ENCODE peak calls at places on chromosomes 16 and 17, in seven cellular contexts. O is kidney; Z is GM23338; E is CD8-positive, alpha-beta T cell; G is tibial artery; U is aorta; S is H7. P is an unnamed sample.

GRCh38 chr17:43599046-43599395 is 52.9 kb upstream of the ETV4 start:
- DNase-seq in O (no peak), Z (no peak), E (no peak), G (no peak), U (no peak), S (no peak), P (no peak)

GRCh38 chr16:87390641-87391323 is 1.4 kb upstream of the MAP1LC3B start:
- DNase-seq in O (no peak), Z (no peak), E (no peak), G (no peak), U (no peak), S (no peak), P (no peak)

GRCh38 chr17:28720247-28720996 is 637 bp downstream of the RPL23A start:
- DNase-seq in O (no peak), Z (no peak), E (peak; percentile 19), G (no peak), U (no peak), S (no peak), P (no peak)

GRCh38 chr16:89706446-89707260 is 5.1 kb upstream of the SPATA2L start:
- DNase-seq in O (peak; percentile 74), Z (no peak), E (no peak), G (no peak), U (peak; percentile 41), S (peak; percentile 56), P (no peak)

GRCh38 chr17:40298726-40299125 is 10.3 kb upstream of the RARA start:
- DNase-seq in O (no peak), Z (no peak), E (no peak), G (no peak), U (no peak), S (no peak), P (no peak)

GRCh38 chr17:55635253-55635766 is 87.4 kb downstream of the TMEM100 start:
- DNase-seq in O (no peak), Z (no peak), E (no peak), G (no peak), U (no peak), S (no peak), P (no peak)

GRCh38 chr16:47475786-47476185 is 14.7 kb downstream of the PHKB start:
- DNase-seq in O (no peak), Z (no peak), E (no peak), G (no peak), U (no peak), S (no peak), P (no peak)

GRCh38 chr16:8583199-8583598 is 7.1 kb downstream of the TMEM114 start:
- DNase-seq in O (no peak), Z (no peak), E (no peak), G (no peak), U (no peak), S (no peak), P (no peak)

GRCh38 chr16:46866286-46866685 is 17.9 kb upstream of the GPT2 start:
- DNase-seq in O (no peak), Z (no peak), E (no peak), G (no peak), U (no peak), S (no peak), P (no peak)

GRCh38 chr17:4017377-4017776 is 53.1 kb upstream of the ATP2A3 start:
- DNase-seq in O (no peak), Z (peak; percentile 50), E (no peak), G (no peak), U (no peak), S (no peak), P (no peak)

GRCh38 chr16:88617268-88618031 is 20.9 kb upstream of the IL17C start:
- DNase-seq in O (no peak), Z (no peak), E (no peak), G (no peak), U (no peak), S (no peak), P (no peak)

GRCh38 chr17:72305964-72306551 is 185.2 kb downstream of the SOX9 start:
- DNase-seq in O (no peak), Z (no peak), E (no peak), G (peak; percentile 57), U (no peak), S (peak; percentile 35), P (no peak)

GRCh38 chr16:85708338-85708737 is 19.6 kb upstream of the GINS2 start:
- DNase-seq in O (no peak), Z (no peak), E (no peak), G (no peak), U (no peak), S (no peak), P (no peak)

GRCh38 chr17:76027159-76027839 is at the start of gene EVPL:
- DNase-seq in O (peak; percentile 94), Z (peak; percentile 25), E (no peak), G (no peak), U (no peak), S (peak; percentile 49), P (peak; percentile 71)

GRCh38 chr17:74116087-74116717 is 87.3 kb upstream of the RPL38 start:
- DNase-seq in O (peak; percentile 32), Z (no peak), E (no peak), G (no peak), U (no peak), S (peak; percentile 79), P (no peak)

GRCh38 chr16:53356478-53357207 is 77.6 kb upstream of the RBL2 start:
- DNase-seq in O (no peak), Z (peak; percentile 38), E (no peak), G (no peak), U (no peak), S (peak; percentile 55), P (no peak)

GRCh38 chr17:73415782-73416181 is 104.0 kb upstream of the CDC42EP4 start:
- DNase-seq in O (peak; percentile 61), Z (no peak), E (no peak), G (no peak), U (no peak), S (no peak), P (no peak)

GRCh38 chr16:10978846-10979446 is 34.6 kb downstream of the CLEC16A start:
- DNase-seq in O (no peak), Z (no peak), E (no peak), G (no peak), U (no peak), S (no peak), P (no peak)

GRCh38 chr17:31585280-31585630 is 193.8 kb downstream of the RAB11FIP4 start:
- DNase-seq in O (no peak), Z (no peak), E (no peak), G (no peak), U (no peak), S (no peak), P (no peak)
- H3K36me3 ChIP-seq in O (no peaks in the 10 kb centered on the region), Z (no peaks in the 10 kb centered on the region), E (no peaks in the 10 kb centered on the region), G (no peaks in the 10 kb centered on the region), U (no peaks in the 10 kb centered on the region), S (no peaks in the 10 kb centered on the region), P (no peaks in the 10 kb centered on the region)

GRCh38 chr16:14344945-14345344 is 273.8 kb downstream of the MRTFB start:
- DNase-seq in O (no peak), Z (no peak), E (no peak), G (no peak), U (no peak), S (no peak), P (no peak)

GRCh38 chr16:14350081-14350480 is 279.0 kb downstream of the MRTFB start:
- DNase-seq in O (no peak), Z (no peak), E (no peak), G (no peak), U (no peak), S (no peak), P (no peak)

GRCh38 chr16:14345512-14346115 is 274.5 kb downstream of the MRTFB start:
- DNase-seq in O (no peak), Z (no peak), E (no peak), G (no peak), U (no peak), S (no peak), P (no peak)

GRCh38 chr16:14346278-14347142 is 275.4 kb downstream of the MRTFB start:
- DNase-seq in O (no peak), Z (no peak), E (no peak), G (no peak), U (no peak), S (no peak), P (no peak)

DNA sequence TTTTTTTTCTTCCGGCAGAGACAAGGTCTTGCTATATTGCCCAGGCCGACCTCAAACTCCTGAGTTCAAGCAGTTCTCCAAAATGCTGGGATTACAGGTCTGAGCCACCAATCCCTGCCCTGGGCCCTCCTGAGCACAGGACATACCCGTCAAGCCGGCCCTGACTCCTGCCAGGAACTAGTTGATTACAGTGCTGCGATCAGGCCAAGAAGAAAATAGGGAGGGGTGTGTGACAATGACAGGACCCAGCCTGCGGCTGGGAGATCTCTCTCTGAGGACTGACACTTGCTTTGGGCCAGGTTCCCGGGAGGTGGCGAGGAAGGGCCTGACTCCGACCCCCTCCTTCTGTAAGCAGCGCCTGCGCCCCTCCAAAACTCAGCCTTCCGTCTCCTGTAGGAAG is 276.6 kb downstream of the MRTFB start:
- DNase-seq in O (no peak), Z (peak; percentile 19), E (no peak), G (no peak), U (no peak), S (no peak), P (no peak)
- H3K36me3 ChIP-seq in O (no peaks in the 10 kb centered on the region), Z (no peaks in the 10 kb centered on the region), E (no peaks in the 10 kb centered on the region), G (no peaks in the 10 kb centered on the region), U (no peaks in the 10 kb centered on the region), S (no peaks in the 10 kb centered on the region), P (no peaks in the 10 kb centered on the region)

DNA sequence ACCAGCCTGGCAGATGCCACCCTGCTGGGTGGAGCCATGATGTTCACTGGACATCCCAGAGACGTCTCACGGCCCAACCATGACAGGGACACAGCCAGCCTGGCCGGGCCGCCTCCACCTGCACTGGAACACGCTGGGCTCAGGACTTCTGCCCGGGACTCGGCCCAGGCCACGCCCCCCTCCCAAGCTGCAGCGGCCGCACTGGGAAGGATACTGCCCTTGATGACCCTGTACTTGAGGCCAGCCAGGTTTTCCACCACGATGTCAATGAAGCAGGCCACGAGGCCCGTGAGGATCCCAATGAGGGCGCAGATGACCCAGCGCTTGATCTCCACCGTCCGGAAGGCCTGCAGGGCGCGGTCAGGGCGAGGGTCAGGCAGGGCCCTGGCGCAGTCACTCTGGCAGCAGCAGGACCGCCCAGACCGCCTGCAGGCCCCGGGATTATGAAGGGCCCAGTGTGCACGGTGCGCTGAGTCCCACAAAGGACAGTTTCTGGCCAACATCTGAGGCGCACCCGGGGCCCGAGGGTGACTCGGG is 14.2 kb downstream of the CLCN7 start:
- DNase-seq in O (no peak), Z (no peak), E (no peak), G (no peak), U (no peak), S (no peak), P (no peak)
- H3K36me3 ChIP-seq in O (peaks cover 11% of the 10 kb centered on the region), Z (no peaks in the 10 kb centered on the region), E (peaks cover 3% of the 10 kb centered on the region), G (peaks cover 50% of the 10 kb centered on the region), U (no peaks in the 10 kb centered on the region), S (peaks cover 1% of the 10 kb centered on the region), P (no peaks in the 10 kb centered on the region)

DNA sequence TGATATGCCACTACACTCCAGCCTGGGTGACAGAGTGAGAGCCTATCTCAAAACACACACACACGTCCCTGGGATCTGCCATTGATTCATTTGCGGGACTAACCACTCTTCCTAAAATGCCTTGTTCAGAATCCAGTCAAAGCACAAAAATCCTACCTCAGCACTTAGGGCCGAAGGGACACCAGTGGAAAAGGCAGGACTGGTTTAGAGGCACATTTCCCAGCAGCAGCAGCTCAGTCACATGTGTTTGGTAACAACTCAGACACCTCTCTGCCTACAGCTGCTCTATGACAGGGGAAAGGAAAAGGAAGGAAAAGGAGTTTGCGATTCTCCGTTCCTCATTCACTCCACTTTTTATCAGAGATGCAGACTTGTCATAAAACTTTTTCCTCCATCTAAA is 12.2 kb downstream of the KNOP1 start:
- DNase-seq in O (peak; percentile 18), Z (no peak), E (no peak), G (no peak), U (no peak), S (no peak), P (no peak)
- H3K36me3 ChIP-seq in O (peaks cover 34% of the 10 kb centered on the region), Z (peaks cover 45% of the 10 kb centered on the region), E (peaks cover 27% of the 10 kb centered on the region), G (peaks cover 71% of the 10 kb centered on the region), U (no peaks in the 10 kb centered on the region), S (peaks cover 51% of the 10 kb centered on the region), P (no peaks in the 10 kb centered on the region)

GRCh38 chr17:48631693-48632578 is 5.8 kb upstream of the HOXB9 start:
- DNase-seq in O (no peak), Z (peak; percentile 19), E (no peak), G (no peak), U (peak; percentile 10), S (no peak), P (no peak)
- H3K36me3 ChIP-seq in O (no peaks in the 10 kb centered on the region), Z (no peaks in the 10 kb centered on the region), E (no peaks in the 10 kb centered on the region), G (no peaks in the 10 kb centered on the region), U (no peaks in the 10 kb centered on the region), S (no peaks in the 10 kb centered on the region), P (no peaks in the 10 kb centered on the region)

P was measured in breast epithelium.